ENCODE peak calls at places on chromosomes 5 and 9, in ten cellular contexts. L is HCEC 1CT; D is mesendoderm; V is adrenal gland; K is DMS 273 treated with DMSO at 0.1 percent for 48 hours; J is activated T-helper 2 cell treated with anti-CD3 and anti-CD28 coated beads, Interferon-gamma antibody, Interleukin-2, Interleukin-4, amounts not matched to agents 10 μg/mL and 5 μg/mL and 100 μg/mL, durations not matched to agents 14 hours and 24 hours and 36 hours; W is AG10803; H is effector CD4-positive, alpha-beta T cell; P is endothelial cell; C is activated CD8-positive, alpha-beta memory T cell treated with anti-CD3 and anti-CD28 coated beads, Interleukin-2, amount 50 U/mL, for 4 hours. M is an unnamed sample.

GRCh38 chr9:81560851-81561732 is 128.3 kb downstream of the TLE1 start:
- DNase-seq in L (no peak), D (no peak), V (no peak), K (no peak), J (no peak), W (peak; percentile 55), H (no peak), P (no peak), C (no peak), M (no peak)

GRCh38 chr5:125603321-125603720 is 819.9 kb upstream of the GRAMD2B start:
- DNase-seq in L (no peak), D (no peak), V (no peak), K (no peak), J (no peak), W (no peak), H (no peak), P (no peak), C (no peak), M (no peak)

GRCh38 chr5:72847439-72847838 is 31.0 kb downstream of the TNPO1 start:
- DNase-seq in L (no peak), D (no peak), V (no peak), K (no peak), J (no peak), W (peak; percentile 62), H (no peak), P (no peak), C (no peak), M (no peak)

GRCh38 chr9:121498487-121499176 is 1.0 kb downstream of the GGTA1 start:
- DNase-seq in L (peak; percentile 40), D (peak; percentile 18), V (peak; percentile 47), K (no peak), J (no peak), W (peak; percentile 48), H (no peak), P (peak; percentile 34), C (no peak), M (peak; percentile 36)

GRCh38 chr9:91421022-91421765 is 2.4 kb downstream of the NFIL3 start:
- DNase-seq in L (peak; percentile 27), D (peak; percentile 63), V (peak; percentile 49), K (no peak), J (peak; percentile 25), W (peak; percentile 41), H (no peak), P (peak; percentile 67), C (no peak), M (peak; percentile 46)

GRCh38 chr5:1785062-1785461 is 14.6 kb downstream of the MRPL36 start:
- DNase-seq in L (no peak), D (no peak), V (no peak), K (no peak), J (no peak), W (no peak), H (no peak), P (no peak), C (no peak), M (no peak)

GRCh38 chr9:134262035-134262434 is 64.2 kb upstream of the RXRA start:
- DNase-seq in L (no peak), D (no peak), V (no peak), K (no peak), J (no peak), W (no peak), H (no peak), P (no peak), C (no peak), M (no peak)

GRCh38 chr9:72119853-72120252 is 29.4 kb upstream of the GDA start:
- DNase-seq in L (no peak), D (no peak), V (no peak), K (no peak), J (no peak), W (no peak), H (no peak), P (no peak), C (no peak), M (no peak)

GRCh38 chr9:7668541-7668940 is 131.0 kb downstream of the DMAC1 start:
- DNase-seq in L (no peak), D (no peak), V (no peak), K (no peak), J (no peak), W (no peak), H (no peak), P (no peak), C (no peak), M (no peak)

GRCh38 chr9:127862075-127863011 is 7.9 kb upstream of the ENG start:
- DNase-seq in L (no peak), D (no peak), V (peak; percentile 74), K (no peak), J (peak; percentile 35), W (no peak), H (peak; percentile 29), P (no peak), C (peak; percentile 41), M (no peak)

GRCh38 chr9:110179734-110180133 is 28.2 kb downstream of the C9orf152 start:
- DNase-seq in L (peak; percentile 40), D (no peak), V (no peak), K (no peak), J (no peak), W (peak; percentile 82), H (no peak), P (no peak), C (no peak), M (no peak)

GRCh38 chr9:117136461-117136860 is 278.4 kb downstream of the ASTN2 start:
- DNase-seq in L (no peak), D (no peak), V (no peak), K (no peak), J (no peak), W (no peak), H (no peak), P (no peak), C (no peak), M (no peak)